ENCODE peak calls at places on chromosomes 13 and 19, in eight cellular contexts. B is body of pancreas, Q is breast epithelium, R is fibroblast of lung, S is ascending aorta, Z is GM23338, P is PC-3, C is transverse colon. M is an unnamed sample.

GRCh38 chr19:13460045-13460444 is 46.2 kb downstream of the CACNA1A start:
- DNase-seq in R (no peak), Q (no peak), B (no peak), P (peak), C (no peak), Z (peak), S (no peak), M (no peak)

GRCh38 chr13:50729177-50729576 is 114.3 kb downstream of the DLEU7 start:
- DNase-seq in Q (no peak), P (no peak), C (no peak), S (no peak), B (no peak), Z (no peak), R (no peak), M (no peak)

GRCh38 chr19:41771410-41771809 is 16.1 kb downstream of the CEACAM6 start:
- DNase-seq in Z (no peak), R (no peak), C (no peak), B (no peak), Q (no peak), S (no peak), P (no peak), M (no peak)

GRCh38 chr19:3389876-3390361 is 23.5 kb downstream of the NFIC start:
- DNase-seq in C (no peak), P (no peak), Q (no peak), B (peak), S (no peak), R (no peak), Z (peak), M (no peak)

GRCh38 chr19:8610041-8610927 is at the start of gene ADAMTS10:
- DNase-seq in C (peak), S (no peak), R (peak), P (no peak), Z (peak), B (no peak), Q (no peak), M (no peak)

GRCh38 chr13:63855457-63856118 is 2439.9 kb upstream of the PCDH20 start:
- DNase-seq in P (no peak), R (no peak), B (no peak), C (no peak), Q (no peak), S (no peak), Z (no peak), M (no peak)

GRCh38 chr13:63636231-63636993 is 2220.8 kb upstream of the PCDH20 start:
- DNase-seq in S (no peak), Z (peak), R (no peak), P (peak), Q (no peak), C (no peak), B (peak), M (no peak)

GRCh38 chr13:76830805-76831204 is 55.4 kb downstream of the KCTD12 start:
- DNase-seq in Z (peak), Q (no peak), C (no peak), P (no peak), B (no peak), S (no peak), R (no peak), M (no peak)

GRCh38 chr13:42381165-42381425 is 109.1 kb downstream of the AKAP11 start:
- DNase-seq in C (no peak), Z (no peak), R (no peak), P (no peak), B (no peak), Q (no peak), S (no peak), M (no peak)

GRCh38 chr13:84980571-84980970 is 818.6 kb downstream of the SLITRK6 start:
- DNase-seq in Q (no peak), Z (no peak), C (no peak), B (no peak), R (no peak), P (no peak), S (no peak), M (no peak)

DNA sequence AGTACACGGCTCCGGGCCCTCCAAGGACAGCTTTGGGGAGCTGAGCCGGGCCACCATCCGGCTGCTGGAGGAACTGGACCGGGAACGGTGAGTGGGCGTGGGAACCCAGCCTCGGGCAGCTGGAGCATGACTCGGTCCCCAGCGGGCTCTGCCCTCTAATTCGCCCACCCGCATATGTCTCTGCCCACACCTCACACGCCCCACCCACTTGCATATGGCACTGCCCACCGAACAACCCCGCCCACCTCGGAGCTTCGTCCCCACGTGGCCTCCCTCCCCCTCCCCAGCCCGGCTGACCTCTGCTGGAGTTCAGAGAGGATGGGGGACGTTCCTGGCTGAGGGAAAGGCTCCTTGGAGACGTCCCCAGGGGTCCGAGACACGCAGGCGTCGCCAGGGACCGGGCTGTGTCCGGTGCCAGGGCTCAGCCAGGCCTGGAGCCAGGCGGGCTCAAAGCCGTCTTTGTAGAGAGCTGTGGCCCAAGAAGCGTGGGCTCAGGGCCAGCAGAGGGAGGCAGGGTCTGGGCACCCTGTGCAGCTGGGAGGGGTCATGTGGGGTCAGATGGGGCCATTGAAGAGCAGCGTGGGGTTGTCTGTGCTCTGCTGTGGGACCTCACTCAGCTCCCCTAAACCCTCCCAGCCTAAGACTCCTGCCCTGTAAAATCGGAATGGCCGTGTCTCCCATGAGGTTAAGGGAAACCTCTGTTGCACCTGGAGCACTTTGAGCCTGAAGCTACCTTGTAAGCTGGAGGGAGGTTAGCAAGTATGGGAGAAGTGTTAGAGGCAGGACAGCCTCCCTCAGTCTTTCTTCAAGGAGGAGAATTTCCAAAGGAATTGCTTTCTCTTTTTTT is 3.8 kb downstream of the APC2 start:
- DNase-seq in S (no peak), R (peak), Q (no peak), P (peak), B (peak), C (no peak), Z (peak), M (no peak)
- H3K4me3 ChIP-seq in S (peak), R (no peak), Q (no peak), P (no peak), B (no peak), C (no peak), Z (no peak), M (no peak)

DNA sequence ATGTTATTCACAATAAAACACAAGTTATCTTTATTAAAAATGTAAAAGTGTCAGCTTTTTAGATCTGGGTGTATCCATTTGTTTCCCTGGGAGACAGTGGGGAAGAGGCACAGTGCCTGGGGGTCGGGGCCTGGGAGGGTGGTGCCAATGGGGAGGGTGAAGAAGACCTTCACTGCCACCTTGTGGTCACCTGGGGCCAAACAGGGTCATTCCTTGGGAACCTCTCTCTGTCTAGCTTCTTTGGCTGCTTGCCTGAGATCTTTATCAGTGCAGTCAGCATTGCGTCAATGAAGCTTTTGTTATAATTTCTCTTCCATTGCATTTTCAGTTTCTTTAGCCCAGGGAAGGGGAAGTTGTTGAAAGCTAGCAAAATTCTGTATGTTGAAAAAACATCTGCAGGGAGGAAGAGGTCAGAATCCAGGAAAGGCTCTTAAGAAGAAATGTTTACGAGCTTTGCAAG is 39.1 kb downstream of the PCDH8 start:
- DNase-seq in P (peak), Q (peak), Z (peak), R (peak), B (peak), S (no peak), C (peak), M (peak)
- TF ChIP-seq CTCF in P (peak), Q (peak), Z (peak), R (no peak), B (peak), S (no peak), C (peak), M (peak)

GRCh38 chr19:17294051-17294891 is 9.0 kb downstream of the ABHD8 start:
- DNase-seq in B (no peak), S (no peak), Q (no peak), Z (peak), P (no peak), R (no peak), C (peak), M (peak)

GRCh38 chr19:17289489-17289888 is 7.8 kb downstream of the ANKLE1 start:
- DNase-seq in B (peak), C (peak), R (peak), Z (peak), Q (no peak), S (no peak), P (peak), M (peak)

GRCh38 chr19:17293605-17294004 is 9.6 kb downstream of the ABHD8 start:
- DNase-seq in P (no peak), R (no peak), Q (no peak), B (no peak), Z (no peak), S (no peak), C (no peak), M (no peak)

GRCh38 chr19:17296278-17296677 is 6.9 kb downstream of the ABHD8 start:
- DNase-seq in B (no peak), Q (no peak), S (no peak), C (no peak), Z (no peak), P (peak), R (peak), M (no peak)

DNA sequence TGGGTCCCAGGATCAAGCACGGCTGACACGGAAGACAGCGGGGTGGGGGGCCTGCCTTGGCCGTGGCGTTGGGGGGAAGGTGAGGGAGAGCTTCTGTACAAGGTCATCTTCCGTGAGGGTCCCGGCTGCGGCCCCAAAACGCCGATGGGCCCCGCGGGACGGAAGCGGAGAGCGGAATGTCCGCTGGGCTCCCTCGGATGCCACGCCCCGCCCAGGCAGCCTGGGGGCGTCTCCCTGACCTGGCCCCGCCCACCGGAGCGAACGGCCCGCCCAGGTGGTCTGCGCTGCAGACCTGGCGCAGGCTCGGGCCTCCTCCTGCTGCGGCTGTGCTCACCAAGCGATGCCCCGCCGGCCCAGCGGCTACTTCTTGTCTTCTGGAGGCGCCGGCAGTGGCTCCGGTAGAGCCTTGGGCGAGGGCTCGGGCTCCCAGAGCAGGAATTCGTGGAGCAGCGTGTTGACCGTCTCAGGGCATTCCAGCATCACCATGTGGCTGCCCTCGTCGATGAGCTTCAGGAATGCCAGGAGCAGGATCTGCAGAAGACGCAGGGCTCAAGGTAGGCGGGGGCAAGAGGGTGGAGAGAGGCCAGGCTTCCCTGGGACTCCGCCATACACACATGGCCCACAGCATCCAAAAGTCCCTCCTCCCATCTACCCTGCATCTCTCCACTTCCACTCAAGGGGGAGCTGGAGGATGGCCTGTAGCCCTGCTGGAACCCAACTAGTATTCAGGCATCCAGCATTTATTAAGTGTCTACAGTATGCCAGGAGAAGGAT is 10.7 kb downstream of the ABHD8 start:
- DNase-seq in Z (peak), Q (no peak), R (peak), C (peak), P (peak), S (peak), B (peak), M (peak)
- H3K27ac ChIP-seq in Z (peak), Q (peak), R (peak), C (peak), P (no peak), S (peak), B (peak), M (peak)

DNA sequence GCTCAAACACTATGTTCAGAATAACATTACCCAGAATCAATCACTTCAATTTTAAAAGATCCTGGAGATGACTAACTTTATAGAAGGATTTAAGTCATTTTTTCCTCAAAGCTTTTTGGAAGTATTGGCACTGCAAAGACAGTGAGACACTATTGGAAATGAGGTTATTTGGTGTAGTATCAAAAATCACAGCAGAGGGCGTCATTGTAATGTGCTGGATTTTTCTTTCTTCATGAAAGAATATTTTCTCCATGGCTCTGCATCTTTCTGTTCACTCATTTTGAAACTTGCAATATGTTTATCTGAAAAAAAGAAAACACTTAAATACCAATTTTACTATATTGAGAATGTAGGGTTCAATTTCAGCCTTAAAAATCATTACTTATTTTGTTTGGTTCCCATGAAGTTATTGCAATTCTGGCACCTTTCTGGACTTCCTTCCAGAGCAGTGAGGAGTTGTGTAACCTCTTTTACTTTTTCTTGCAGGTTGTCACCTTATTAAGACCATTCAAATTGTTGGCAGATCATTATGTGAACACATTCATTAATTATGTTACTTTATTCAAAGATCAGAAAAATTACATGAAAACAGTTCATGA is 3.7 kb upstream of the CSNK1A1L start:
- DNase-seq in B (no peak), C (no peak), S (no peak), P (peak), Q (no peak), R (peak), Z (peak), M (no peak)
- H3K4me3 ChIP-seq in B (no peak), C (no peak), S (no peak), P (no peak), Q (no peak), R (no peak), Z (no peak), M (no peak)